ENCODE peak calls at places on chromosomes 3 and 15, in four cellular contexts. S is tibial artery, I is osteoblast, R is Panc1. K is an unnamed sample.

GRCh38 chr15:29687204-29687768 is 135.0 kb downstream of the TJP1 start:
- DNase-seq in S (peak; percentile 51), I (no peak), R (no peak), K (no peak)

GRCh38 chr3:104763007-104763406 is 603.7 kb upstream of the ALCAM start:
- DNase-seq in S (peak; percentile 68), I (no peak), R (no peak), K (no peak)

GRCh38 chr3:123803521-123803920 is 80.6 kb downstream of the MYLK start:
- DNase-seq in S (no peak), I (no peak), R (no peak), K (no peak)

GRCh38 chr3:163056874-163057497 is 1560.4 kb downstream of the OTOL1 start:
- DNase-seq in S (no peak), I (no peak), R (peak; percentile 22), K (peak; percentile 74)

GRCh38 chr3:15499536-15499935 is 22.0 kb downstream of the COLQ start:
- DNase-seq in S (no peak), I (no peak), R (no peak), K (no peak)

GRCh38 chr15:99019558-99020540 is 12.3 kb upstream of the PGPEP1L start:
- DNase-seq in S (no peak), I (peak; percentile 90), R (no peak), K (peak; percentile 24)

GRCh38 chr15:31069360-31070000 is 32.0 kb downstream of the TRPM1 start:
- DNase-seq in S (no peak), I (no peak), R (no peak), K (no peak)

GRCh38 chr3:111691293-111691909 is 96.3 kb upstream of the ZBED2 start:
- DNase-seq in S (no peak), I (peak; percentile 75), R (no peak), K (no peak)

GRCh38 chr3:67691926-67692325 is 37.5 kb upstream of the SUCLG2 start:
- DNase-seq in S (no peak), I (no peak), R (no peak), K (no peak)

GRCh38 chr3:184371570-184372018 is 6.4 kb downstream of the THPO start:
- DNase-seq in S (peak; percentile 88), I (peak; percentile 97), R (peak; percentile 84), K (peak; percentile 82)

GRCh38 chr15:37824717-37825382 is 109.6 kb upstream of the TMCO5A start:
- DNase-seq in S (no peak), I (peak; percentile 89), R (peak; percentile 2), K (peak; percentile 33)

GRCh38 chr3:138687236-138687635 is 78.7 kb downstream of the FAIM start:
- DNase-seq in S (no peak), I (peak; percentile 6), R (no peak), K (no peak)

GRCh38 chr3:78988324-78988723 is 779.5 kb downstream of the ROBO1 start:
- DNase-seq in S (no peak), I (no peak), R (no peak), K (no peak)

GRCh38 chr3:5021571-5022092 is 42.4 kb downstream of the BHLHE40 start:
- DNase-seq in S (no peak), I (peak; percentile 92), R (peak; percentile 55), K (no peak)

GRCh38 chr15:70014311-70014707 is 83.4 kb downstream of the TLE3 start:
- DNase-seq in S (no peak), I (peak; percentile 3), R (no peak), K (no peak)

GRCh38 chr3:194586839-194587238 is 46.4 kb downstream of the TMEM44 start:
- DNase-seq in S (no peak), I (peak; percentile 96), R (no peak), K (no peak)

GRCh38 chr3:73674280-73674679 is 49.5 kb upstream of the PDZRN3 start:
- DNase-seq in S (no peak), I (no peak), R (no peak), K (no peak)

GRCh38 chr3:10646531-10647335 is 141.3 kb upstream of the ATP2B2 start:
- DNase-seq in S (no peak), I (no peak), R (no peak), K (no peak)

DNA sequence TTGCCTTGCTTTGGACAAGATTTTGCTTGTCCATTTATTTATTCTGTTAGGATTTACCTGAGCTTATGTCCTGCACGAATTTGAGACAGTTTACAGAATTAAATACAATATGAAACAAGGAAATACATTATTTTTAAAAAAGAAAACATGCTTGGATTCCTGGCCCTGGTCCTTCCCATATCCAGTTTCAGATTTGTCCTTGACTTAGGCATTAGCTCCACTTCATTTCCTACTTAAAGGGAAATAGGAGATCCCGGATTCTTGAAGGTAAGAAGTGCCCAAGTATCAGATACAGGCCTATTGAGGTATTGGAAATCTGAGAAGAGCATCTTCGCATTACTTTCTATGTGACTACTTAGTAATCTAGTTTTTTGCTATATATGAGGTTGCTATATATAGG is 672.0 kb downstream of the SI start:
- DNase-seq in S (no peak), I (no peak), R (no peak), K (no peak)
- TF ChIP-seq CTCF in S (no peak), I (no peak), R (no peak), K (no peak)

GRCh38 chr15:88658070-88658965 is 19.5 kb downstream of the ISG20 start:
- DNase-seq in S (peak; percentile 61), I (peak; percentile 61), R (no peak), K (no peak)

GRCh38 chr15:88657326-88658069 is 18.7 kb downstream of the ISG20 start:
- DNase-seq in S (peak; percentile 71), I (peak; percentile 93), R (no peak), K (peak; percentile 64)

GRCh38 chr15:88656760-88657221 is 18.0 kb downstream of the ISG20 start:
- DNase-seq in S (peak; percentile 63), I (no peak), R (no peak), K (no peak)

GRCh38 chr15:88661041-88661765 is 22.4 kb downstream of the ISG20 start:
- DNase-seq in S (no peak), I (no peak), R (no peak), K (no peak)

GRCh38 chr15:88658972-88659931 is 20.4 kb downstream of the ISG20 start:
- DNase-seq in S (peak; percentile 79), I (peak; percentile 97), R (no peak), K (no peak)
- H3K4me1 ChIP-seq in S (peaks cover 45% of the 10 kb centered on the region), I (peaks cover 39% of the 10 kb centered on the region), R (no peaks in the 10 kb centered on the region), K (no peaks in the 10 kb centered on the region)

DNA sequence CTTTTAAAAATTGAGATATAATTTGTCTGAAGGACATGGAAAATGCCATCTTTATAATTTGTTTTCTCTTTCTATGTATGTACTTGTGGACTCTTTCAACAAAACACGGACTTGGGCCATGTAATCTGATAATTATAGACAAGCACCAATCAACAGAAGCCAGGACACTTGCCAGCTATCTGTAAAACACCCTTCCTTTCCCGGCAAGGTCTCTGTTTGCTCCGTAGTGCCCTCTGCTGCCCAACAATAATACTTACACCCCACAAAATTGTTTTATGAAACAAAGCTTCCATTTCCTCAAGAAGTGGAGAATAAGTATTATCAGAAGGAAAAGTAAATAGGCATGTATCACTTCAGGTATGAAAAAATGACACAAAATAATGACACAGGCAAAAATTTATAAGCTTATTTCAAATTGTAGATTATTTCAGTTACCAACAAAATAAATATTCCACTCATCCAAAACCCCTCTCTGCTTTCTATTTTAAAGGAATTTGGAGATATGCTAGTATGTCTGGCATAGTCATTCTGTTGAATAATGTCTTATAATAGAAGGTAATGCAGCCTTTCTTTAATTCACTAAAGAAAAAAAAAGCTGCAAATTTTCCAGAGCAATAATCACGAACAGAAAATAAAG is 32.8 kb downstream of the MYH15 start:
- DNase-seq in S (no peak), I (no peak), R (no peak), K (peak; percentile 72)
- TF ChIP-seq CTCF in S (peak; percentile 57), I (peak; percentile 79), R (peak; percentile 88), K (peak; percentile 81)

GRCh38 chr3:71537211-71537611 is 46.3 kb downstream of the FOXP1 start:
- DNase-seq in S (peak; percentile 80), I (peak; percentile 94), R (no peak), K (no peak)

GRCh38 chr3:71541313-71541712 is 42.2 kb downstream of the FOXP1 start:
- DNase-seq in S (no peak), I (no peak), R (no peak), K (no peak)

GRCh38 chr3:71532639-71533395 is 50.7 kb downstream of the FOXP1 start:
- DNase-seq in S (no peak), I (no peak), R (no peak), K (no peak)

GRCh38 chr3:71533588-71533987 is 49.9 kb downstream of the FOXP1 start:
- DNase-seq in S (no peak), I (no peak), R (no peak), K (no peak)

GRCh38 chr3:71536376-71536965 is 47.1 kb downstream of the FOXP1 start:
- DNase-seq in S (no peak), I (peak; percentile 82), R (no peak), K (no peak)
- H3K4me1 ChIP-seq in S (peaks cover 28% of the 10 kb centered on the region), I (peaks cover 51% of the 10 kb centered on the region), R (no peaks in the 10 kb centered on the region), K (no peaks in the 10 kb centered on the region)

GRCh38 chr3:171867976-171868375 is 24.8 kb downstream of the TMEM212 start:
- DNase-seq in S (no peak), I (no peak), R (no peak), K (peak; percentile 14)
- TF ChIP-seq CTCF in S (no peak), I (peak; percentile 29), R (peak; percentile 77), K (peak; percentile 41)

GRCh38 chr3:42516443-42516842 is 14.0 kb downstream of the VIPR1 start:
- DNase-seq in S (no peak), I (no peak), R (no peak), K (no peak)
- H3K4me1 ChIP-seq in S (peaks cover 52% of the 10 kb centered on the region), I (no peaks in the 10 kb centered on the region), R (no peaks in the 10 kb centered on the region), K (no peaks in the 10 kb centered on the region)

GRCh38 chr3:159091936-159092335 is 290.1 kb downstream of the MFSD1 start:
- DNase-seq in S (no peak), I (no peak), R (no peak), K (no peak)
- TF ChIP-seq CTCF in S (no peak), I (no peak), R (peak; percentile 15), K (no peak)

DNA sequence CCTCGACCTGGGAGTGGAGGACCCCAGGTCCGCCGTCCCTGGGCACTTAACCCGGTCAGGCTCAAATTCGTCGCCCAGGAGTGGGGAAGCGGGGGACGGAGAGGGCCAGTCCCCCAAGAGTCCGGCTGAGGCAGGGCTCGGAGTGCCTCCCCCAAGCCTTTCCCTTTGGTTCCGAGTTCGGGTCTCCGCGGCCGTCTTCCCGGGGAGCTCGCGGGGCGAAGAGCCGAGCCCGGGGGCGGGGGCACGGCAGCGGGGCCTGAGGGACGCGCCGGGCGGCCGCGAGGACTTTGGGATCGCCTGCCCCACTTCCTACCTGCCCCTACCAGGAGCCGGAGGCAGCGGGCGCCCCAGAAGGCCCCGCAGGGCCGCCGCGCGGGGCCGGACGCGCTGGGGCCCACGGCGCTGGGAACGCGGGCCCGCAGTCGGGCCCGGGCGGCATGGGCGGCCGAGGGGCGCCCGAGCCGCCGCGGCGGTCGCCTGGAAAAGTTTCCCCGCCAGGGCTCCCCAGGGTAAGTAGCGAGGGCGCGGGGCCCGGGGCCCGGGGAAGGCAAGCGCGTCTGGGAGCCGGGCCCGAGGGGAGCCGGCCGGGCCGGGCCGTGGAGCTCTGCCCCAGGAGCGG is 2.8 kb downstream of the FURIN start:
- DNase-seq in S (no peak), I (peak; percentile 90), R (no peak), K (peak; percentile 43)
- H3K4me1 ChIP-seq in S (peaks cover 44% of the 10 kb centered on the region), I (peaks cover 48% of the 10 kb centered on the region), R (peaks cover 71% of the 10 kb centered on the region), K (peaks cover 8% of the 10 kb centered on the region)

K was measured in BE2C.